ENCODE peak calls at places on chromosomes 4 and X, in four cellular contexts. F is WTC11, H is prostate gland, P is breast epithelium. U is an unnamed sample.

GRCh38 chr4:8035371-8035780 is 95.7 kb upstream of the AFAP1 start:
- DNase-seq in F (no peak), H (no peak), P (peak), U (no peak)

GRCh38 chr4:113328514-113328913 is 279.1 kb downstream of the ANK2 start:
- DNase-seq in F (peak), H (no peak), P (no peak), U (no peak)

GRCh38 chr4:185761352-185762235 is 50.4 kb downstream of the SORBS2 start:
- DNase-seq in F (no peak), H (no peak), P (no peak), U (no peak)

GRCh38 chr4:122873752-122874151 is 47.1 kb downstream of the FGF2 start:
- DNase-seq in F (no peak), H (no peak), P (no peak), U (no peak)

GRCh38 chrX:44042731-44043130 is 69.5 kb upstream of the NDP start:
- DNase-seq in F (no peak), H (no peak), P (no peak), U (no peak)

GRCh38 chrX:119516157-119516702 is 48.0 kb downstream of the SLC25A5 start:
- DNase-seq in F (peak), H (no peak), P (no peak), U (peak)

GRCh38 chr4:1112174-1112820 is 1.1 kb downstream of the RNF212 start:
- DNase-seq in F (no peak), H (no peak), P (no peak), U (no peak)

GRCh38 chrX:45322820-45323219 is 122.1 kb upstream of the DIPK2B start:
- DNase-seq in F (no peak), H (no peak), P (no peak), U (no peak)

GRCh38 chr4:153418114-153418513 is 48.0 kb upstream of the TMEM131L start:
- DNase-seq in F (no peak), H (no peak), P (no peak), U (no peak)

GRCh38 chr4:153014460-153014859 is 78.3 kb downstream of the FHDC1 start:
- DNase-seq in F (no peak), H (no peak), P (no peak), U (no peak)

GRCh38 chr4:87078987-87079469 is 141.4 kb downstream of the KLHL8 start:
- DNase-seq in F (no peak), H (peak), P (no peak), U (no peak)

GRCh38 chr4:154591890-154592289 is 1.3 kb upstream of the FGA start:
- DNase-seq in F (no peak), H (no peak), P (no peak), U (no peak)

GRCh38 chr4:76872556-76872955 is 25.4 kb downstream of the SOWAHB start:
- DNase-seq in F (no peak), H (no peak), P (no peak), U (no peak)

GRCh38 chrX:121093011-121093410 is 45.6 kb downstream of the GLUD2 start:
- DNase-seq in F (no peak), H (no peak), P (no peak), U (no peak)

GRCh38 chr4:52263612-52264011 is 212.5 kb downstream of the SPATA18 start:
- DNase-seq in F (no peak), H (no peak), P (no peak), U (no peak)

GRCh38 chr4:157075811-157076577 is at the start of gene GLRB:
- DNase-seq in F (peak), H (no peak), P (no peak), U (no peak)

GRCh38 chrX:123884809-123885408 is 25.1 kb downstream of the XIAP start:
- DNase-seq in F (no peak), H (peak), P (no peak), U (no peak)

GRCh38 chr4:121706595-121707021 is 9.8 kb upstream of the ANXA5 start:
- DNase-seq in F (no peak), H (no peak), P (no peak), U (no peak)

GRCh38 chr4:184812651-184813181 is 13.1 kb downstream of the ACSL1 start:
- DNase-seq in F (no peak), H (no peak), P (no peak), U (no peak)

GRCh38 chr4:2472187-2472586 is 3.3 kb downstream of the RNF4 start:
- DNase-seq in F (no peak), H (no peak), P (no peak), U (no peak)

GRCh38 chr4:188008377-188008776 is 12.8 kb downstream of the ZFP42 start:
- DNase-seq in F (no peak), H (no peak), P (no peak), U (no peak)

GRCh38 chr4:96164814-96165351 is 325.0 kb downstream of the PDHA2 start:
- DNase-seq in F (no peak), H (no peak), P (no peak), U (no peak)

GRCh38 chrX:39205467-39205866 is 404.2 kb downstream of the MID1IP1 start:
- DNase-seq in F (no peak), H (no peak), P (no peak), U (no peak)

GRCh38 chrX:109199726-109200125 is 282.2 kb downstream of the GUCY2F start:
- DNase-seq in F (no peak), H (no peak), P (no peak), U (no peak)

GRCh38 chrX:68894513-68895338 is 65.9 kb downstream of the EFNB1 start:
- DNase-seq in F (no peak), H (peak), P (peak), U (no peak)

GRCh38 chrX:69179380-69179911 is 14.2 kb upstream of the PJA1 start:
- DNase-seq in F (peak), H (no peak), P (no peak), U (no peak)

GRCh38 chr4:105155426-105155825 is 8.8 kb downstream of the TET2 start:
- DNase-seq in F (no peak), H (no peak), P (no peak), U (no peak)

GRCh38 chrX:135740683-135741149 is 27.3 kb downstream of the CT45A3 start:
- DNase-seq in F (peak), H (no peak), P (no peak), U (no peak)

GRCh38 chrX:133921764-133922389 is 63.5 kb downstream of the GPC3 start:
- DNase-seq in F (peak), H (peak), P (no peak), U (peak)

GRCh38 chr4:76584235-76585152 is 149.5 kb downstream of the SHROOM3 start:
- DNase-seq in F (no peak), H (no peak), P (no peak), U (no peak)

GRCh38 chr4:89898304-89898716 is 3.7 kb downstream of the MMRN1 start:
- DNase-seq in F (no peak), H (no peak), P (no peak), U (no peak)

GRCh38 chrX:9635805-9636204 is 129.8 kb downstream of the GPR143 start:
- DNase-seq in F (no peak), H (no peak), P (no peak), U (no peak)

GRCh38 chr4:3286335-3287175 is 6.3 kb upstream of the RGS12 start:
- DNase-seq in F (peak), H (no peak), P (peak), U (no peak)

GRCh38 chrX:131778269-131779218 is 234.7 kb downstream of the OR13H1 start:
- DNase-seq in F (no peak), H (no peak), P (peak), U (no peak)

GRCh38 chr4:52701207-52701606 is 42.1 kb upstream of the USP46 start:
- DNase-seq in F (no peak), H (no peak), P (no peak), U (no peak)

GRCh38 chr4:164779811-164780216 is 25.9 kb downstream of the SMIM31 start:
- DNase-seq in F (peak), H (peak), P (no peak), U (no peak)

DNA sequence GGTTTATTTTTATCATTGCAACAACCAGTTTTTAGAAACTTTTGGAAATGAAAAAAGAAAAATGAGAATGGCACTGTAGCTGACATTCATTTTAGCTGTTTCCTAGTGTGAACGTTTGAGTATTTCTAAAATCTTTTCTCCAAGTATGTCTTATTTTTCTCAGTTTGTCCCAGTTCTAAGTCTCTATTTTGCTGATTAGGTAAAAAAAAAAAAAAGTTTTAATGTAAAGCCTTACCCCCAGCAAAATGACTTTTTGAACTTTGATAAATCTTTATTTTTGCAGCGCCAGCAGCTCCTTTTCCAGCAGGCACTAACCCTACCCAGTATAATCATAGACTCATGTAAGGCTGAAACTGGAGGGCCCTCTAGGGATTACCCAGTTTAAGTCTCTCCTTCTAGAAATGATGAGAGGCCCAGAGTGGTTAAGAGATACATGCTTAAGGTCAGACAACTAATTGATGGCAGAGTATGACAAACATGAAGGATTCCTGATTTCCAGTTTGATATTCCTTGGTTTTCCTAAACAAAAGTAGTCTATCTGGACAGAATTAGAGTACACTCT is 84.3 kb upstream of the SLC4A4 start:
- DNase-seq in F (no peak), H (no peak), P (no peak), U (no peak)
- TF ChIP-seq CTCF in F (no peak), H (no peak), P (no peak), U (no peak)

GRCh38 chr4:85909851-85910250 is 434.9 kb downstream of the ARHGAP24 start:
- DNase-seq in F (no peak), H (no peak), P (no peak), U (no peak)
- TF ChIP-seq CTCF in F (no peak), H (no peak), P (no peak), U (no peak)

GRCh38 chr4:56641494-56642051 is 39.5 kb downstream of the HOPX start:
- DNase-seq in F (no peak), H (no peak), P (no peak), U (no peak)
- TF ChIP-seq CTCF in F (no peak), H (no peak), P (no peak), U (no peak)

DNA sequence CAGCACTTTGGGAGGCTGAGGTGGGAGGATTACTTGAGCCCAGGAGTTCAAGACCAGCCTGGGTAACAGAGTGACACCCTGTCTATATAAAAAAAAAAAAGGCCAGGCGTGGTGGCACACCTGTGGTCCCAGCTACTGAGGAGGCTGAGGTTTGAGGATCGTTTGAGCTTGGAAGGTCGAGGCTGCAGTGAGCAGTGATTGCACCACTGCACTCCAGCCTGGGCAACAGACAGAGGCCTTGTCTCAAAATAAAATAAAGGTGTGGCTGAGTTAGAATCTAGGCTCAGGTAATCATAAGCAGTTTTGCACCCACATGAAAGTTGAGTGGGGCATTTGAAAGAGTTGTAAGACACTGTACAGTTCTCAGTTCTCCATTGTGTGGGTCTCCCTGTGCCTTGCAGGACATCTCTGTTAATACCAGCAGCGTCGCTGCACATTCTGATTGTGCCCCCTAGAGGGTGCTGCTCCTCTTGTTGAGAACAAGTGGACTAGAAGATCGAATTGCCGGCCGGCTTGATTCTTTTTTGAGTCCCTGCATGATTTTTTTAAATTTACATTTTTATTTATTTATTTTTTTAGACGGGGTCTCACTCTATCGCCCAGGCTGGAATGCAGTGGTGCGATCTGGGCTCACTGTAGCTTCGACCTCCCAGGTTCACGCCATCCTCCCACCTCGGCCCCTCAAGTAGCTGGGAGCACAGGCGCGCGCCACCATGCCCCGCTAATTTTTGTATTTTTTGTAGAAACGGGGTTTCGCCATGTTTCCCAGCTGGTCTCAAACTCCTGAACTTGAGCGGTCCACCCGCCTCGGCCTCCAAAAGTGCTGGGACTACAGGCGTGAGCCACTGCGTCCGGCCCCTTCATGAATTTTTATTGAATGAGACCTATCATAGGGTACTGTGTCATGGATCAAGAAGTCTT is 73.6 kb upstream of the RBMX start:
- DNase-seq in F (peak), H (peak), P (peak), U (peak)
- TF ChIP-seq CTCF in F (peak), H (peak), P (no peak), U (no peak)

DNA sequence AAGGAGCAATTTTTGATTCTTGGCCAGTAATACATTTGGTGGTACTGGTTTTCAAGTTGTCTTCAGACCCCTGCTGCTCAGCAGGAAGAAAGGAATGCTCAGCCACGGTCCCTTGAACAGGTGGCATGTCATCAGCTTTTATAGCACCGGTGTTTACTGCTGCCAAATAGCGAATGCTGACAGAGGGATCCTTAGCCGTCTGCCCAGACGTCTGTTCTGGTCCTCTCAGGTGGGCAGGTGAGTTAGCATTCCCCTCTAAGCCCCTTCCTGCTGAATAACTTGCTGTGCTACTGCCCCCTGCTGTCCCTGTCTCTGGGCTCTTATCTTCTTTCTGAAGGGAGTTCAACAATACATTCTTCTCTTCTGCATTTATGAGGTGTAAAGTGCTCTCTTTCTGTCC is 28.4 kb downstream of the BOD1L1 start:
- DNase-seq in F (peak), H (no peak), P (no peak), U (no peak)
- TF ChIP-seq CTCF in F (no peak), H (no peak), P (no peak), U (no peak)

GRCh38 chr4:6671648-6672047 is 22.0 kb upstream of the S100P start:
- DNase-seq in F (no peak), H (no peak), P (no peak), U (no peak)

GRCh38 chr4:6672131-6672530 is 21.5 kb upstream of the S100P start:
- DNase-seq in F (no peak), H (no peak), P (no peak), U (no peak)

GRCh38 chr4:6673660-6674499 is 19.8 kb upstream of the S100P start:
- DNase-seq in F (peak), H (peak), P (peak), U (peak)

GRCh38 chr4:6676722-6677558 is 16.7 kb upstream of the S100P start:
- DNase-seq in F (no peak), H (no peak), P (no peak), U (no peak)

GRCh38 chr4:6674500-6675149 is 19.1 kb upstream of the S100P start:
- DNase-seq in F (no peak), H (peak), P (no peak), U (no peak)
- TF ChIP-seq CTCF in F (no peak), H (peak), P (no peak), U (no peak)

GRCh38 chrX:2784026-2784425 is 32.2 kb downstream of the XG start:
- DNase-seq in F (no peak), H (no peak), P (no peak), U (no peak)
- TF ChIP-seq CTCF in F (no peak), H (no peak), P (no peak), U (no peak)

DNA sequence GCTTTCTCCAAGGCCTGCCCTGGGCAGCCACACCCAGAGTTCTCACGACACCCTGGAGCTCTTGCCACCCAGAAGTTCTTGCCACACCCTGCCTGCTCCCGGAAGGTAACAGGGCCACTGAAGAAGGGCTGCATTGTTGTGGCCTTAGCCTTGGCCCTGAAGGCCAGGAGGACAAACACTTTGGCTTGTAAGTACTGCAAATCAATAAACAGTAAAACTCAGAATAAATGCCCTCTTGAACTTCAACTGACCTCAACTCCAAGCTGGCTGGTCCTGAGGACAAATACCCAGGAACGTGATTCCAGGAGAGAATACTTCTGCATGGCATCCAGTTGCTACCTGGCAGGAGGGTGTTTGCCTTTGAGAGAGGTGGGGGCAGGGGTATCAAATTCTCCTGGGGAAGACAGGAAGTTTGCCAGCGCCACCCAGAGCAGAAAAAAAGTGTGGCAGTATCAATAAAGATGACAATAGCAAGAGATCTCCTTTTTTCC is 54.1 kb downstream of the TLR10 start:
- DNase-seq in F (peak), H (peak), P (peak), U (no peak)
- TF ChIP-seq CTCF in F (no peak), H (no peak), P (no peak), U (no peak)

DNA sequence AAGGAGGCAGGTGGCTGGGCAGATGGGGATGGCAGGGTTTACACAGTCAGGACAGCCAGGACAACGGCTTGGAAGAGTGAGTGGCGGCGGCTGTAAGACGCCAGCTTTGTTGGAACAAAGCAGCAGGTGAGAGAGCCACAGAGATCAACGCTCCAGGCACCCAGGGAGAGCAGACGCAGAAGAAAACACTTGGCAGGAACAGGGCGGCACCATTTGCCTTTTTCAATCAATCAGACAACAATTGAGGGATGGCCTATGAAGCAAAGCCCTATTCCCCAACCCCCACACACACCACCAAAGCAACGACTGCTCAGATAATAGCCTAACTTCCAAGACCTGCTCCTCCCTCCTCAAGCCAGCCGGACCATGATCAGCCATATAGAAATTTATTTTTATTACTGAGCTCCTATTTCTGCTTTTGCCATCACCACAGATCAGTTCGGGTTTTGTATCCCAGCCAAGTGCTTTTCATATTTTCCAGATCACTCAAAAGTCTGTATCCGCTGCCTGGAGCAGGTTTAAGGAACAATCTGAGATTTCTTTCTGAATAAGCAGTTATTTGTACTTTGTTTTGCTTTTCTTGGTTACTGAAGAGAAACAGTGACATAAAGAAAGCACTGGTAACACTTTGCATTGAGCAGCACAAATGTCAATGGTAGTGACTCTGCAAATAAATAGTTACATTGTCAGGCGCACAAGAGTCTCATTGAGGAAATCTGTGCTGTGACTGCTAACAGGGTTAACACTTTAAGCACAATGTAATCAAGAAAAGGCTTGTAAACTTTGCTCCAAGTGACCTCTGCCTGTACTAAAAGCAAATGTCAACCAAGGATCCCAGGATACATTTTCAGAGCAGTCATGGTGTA is 81.8 kb upstream of the RBPJ start:
- DNase-seq in F (no peak), H (no peak), P (no peak), U (no peak)
- TF ChIP-seq CTCF in F (no peak), H (no peak), P (no peak), U (no peak)

GRCh38 chrX:1334854-1335253 is 1.7 kb upstream of the IL3RA start:
- DNase-seq in F (no peak), H (no peak), P (no peak), U (no peak)
- TF ChIP-seq CTCF in F (no peak), H (no peak), P (no peak), U (no peak)

U was measured in activated B cell treated with CpG ODN at 0.5 μM for 24 hours.